ENCODE peak calls at places on chromosome 1, in ten cellular contexts. U, V, J, P, L, C, Z, R, Y and F are unnamed samples. For H3K36me3, H3K4me1 and H3K9me3, the result is how much of the 10 kb centered on the place peaks cover.

GRCh38 chr1:42844592-42845140 is 1.7 kb upstream of the ZNF691 start:
- DNase-seq in R (no peak), Y (no peak), U (no peak), J (no peak), Z (no peak), P (no peak), C (no peak), L (no peak), V (no peak), F (no peak)

GRCh38 chr1:1602941-1603506 is 3.1 kb upstream of the FNDC10 start:
- DNase-seq in L (no peak), J (no peak), U (no peak), C (no peak), Y (no peak), R (no peak), Z (no peak), P (no peak), V (no peak), F (no peak)

GRCh38 chr1:212920895-212921294 is 29.4 kb upstream of the VASH2 start:
- DNase-seq in U (no peak), J (no peak), V (no peak), Y (no peak), L (no peak), C (no peak), Z (no peak), R (no peak), P (peak), F (no peak)

GRCh38 chr1:200837931-200838571 is 34.7 kb upstream of the GPR25 start:
- DNase-seq in J (no peak), V (peak), R (no peak), Z (no peak), P (no peak), Y (no peak), C (peak), L (no peak), U (no peak), F (no peak)

GRCh38 chr1:222182641-222183040 is 365.3 kb downstream of the HHIPL2 start:
- DNase-seq in R (no peak), V (no peak), U (no peak), C (peak), L (no peak), Z (no peak), J (no peak), P (no peak), Y (no peak), F (no peak)

GRCh38 chr1:55684131-55684650 is 469.0 kb upstream of the USP24 start:
- DNase-seq in C (no peak), L (no peak), J (no peak), Y (no peak), R (no peak), U (no peak), P (no peak), Z (no peak), V (peak), F (no peak)

GRCh38 chr1:240237305-240237721 is 145.6 kb downstream of the FMN2 start:
- DNase-seq in L (peak), R (no peak), V (no peak), Z (no peak), C (peak), Y (no peak), P (no peak), U (no peak), J (no peak), F (no peak)

GRCh38 chr1:159261311-159261710 is 40.8 kb upstream of the FCER1A start:
- DNase-seq in V (no peak), Y (no peak), Z (no peak), R (no peak), C (no peak), L (no peak), P (no peak), J (no peak), U (no peak), F (no peak)

GRCh38 chr1:226708342-226708780 is 30.7 kb downstream of the ITPKB start:
- DNase-seq in C (peak), Z (no peak), P (no peak), J (no peak), V (no peak), U (no peak), L (no peak), Y (peak), R (no peak), F (no peak)

GRCh38 chr1:224736619-224737352 is 120.7 kb downstream of the CNIH3 start:
- DNase-seq in L (no peak), V (no peak), U (no peak), J (no peak), R (no peak), Z (no peak), C (peak), Y (peak), P (peak), F (no peak)

GRCh38 chr1:52032785-52033131 is 852 bp downstream of the KTI12 start:
- DNase-seq in R (no peak), C (peak), J (peak), Z (peak), L (peak), V (peak), U (peak), P (peak), Y (peak), F (no peak)

GRCh38 chr1:2276803-2277580 is 48.9 kb downstream of the SKI start:
- DNase-seq in Y (no peak), L (no peak), P (no peak), C (peak), U (no peak), Z (peak), J (no peak), R (no peak), V (no peak), F (no peak)

GRCh38 chr1:184387871-184388670 is 1.2 kb downstream of the C1orf21 start:
- DNase-seq in J (peak), R (no peak), V (peak), P (no peak), Y (peak), Z (peak), U (no peak), L (peak), C (peak), F (peak)

GRCh38 chr1:68185743-68186142 is 46.6 kb downstream of the WLS start:
- DNase-seq in L (no peak), P (no peak), R (no peak), Z (no peak), V (no peak), Y (no peak), U (no peak), J (no peak), C (no peak), F (no peak)

GRCh38 chr1:206809504-206810084 is 37.3 kb upstream of the IL10 start:
- DNase-seq in R (no peak), L (peak), P (no peak), Y (no peak), C (peak), V (peak), Z (no peak), U (no peak), J (peak), F (no peak)

GRCh38 chr1:179807691-179808485 is 64.8 kb downstream of the FAM163A start:
- DNase-seq in P (no peak), R (no peak), L (no peak), J (no peak), C (peak), Y (no peak), U (no peak), V (peak), Z (no peak), F (no peak)

GRCh38 chr1:110298991-110299390 is 40.2 kb upstream of the RBM15 start:
- DNase-seq in P (no peak), U (no peak), V (no peak), J (no peak), C (no peak), R (no peak), Z (no peak), L (no peak), Y (no peak), F (no peak)

GRCh38 chr1:54283214-54283996 is 83.4 kb downstream of the MRPL37 start:
- DNase-seq in V (no peak), P (peak), Z (no peak), R (no peak), C (no peak), U (no peak), Y (no peak), L (no peak), J (peak), F (no peak)

GRCh38 chr1:6753320-6754140 is 31.7 kb upstream of the CAMTA1 start:
- DNase-seq in Z (no peak), J (no peak), V (no peak), Y (no peak), L (no peak), C (no peak), U (peak), P (no peak), R (no peak), F (no peak)

GRCh38 chr1:183609313-183609712 is 19.1 kb upstream of the NCF2 start:
- DNase-seq in U (no peak), Y (peak), J (no peak), V (peak), Z (peak), P (no peak), C (peak), L (peak), R (peak), F (no peak)

GRCh38 chr1:4653796-4654715 is at the start of gene AJAP1:
- DNase-seq in U (peak), R (no peak), L (no peak), Y (no peak), Z (peak), P (no peak), V (no peak), C (no peak), J (no peak), F (no peak)

GRCh38 chr1:107807405-107807804 is 157.6 kb downstream of the VAV3 start:
- DNase-seq in L (no peak), U (no peak), P (no peak), Z (no peak), R (no peak), C (no peak), J (no peak), Y (no peak), V (no peak), F (no peak)

GRCh38 chr1:203120325-203121138 is 7.0 kb upstream of the ADORA1 start:
- DNase-seq in L (no peak), C (no peak), V (no peak), Z (no peak), R (no peak), Y (no peak), U (no peak), P (no peak), J (no peak), F (no peak)

GRCh38 chr1:151537112-151537511 is 3.0 kb upstream of the TUFT1 start:
- DNase-seq in C (peak), P (no peak), Z (no peak), R (no peak), J (no peak), U (peak), Y (no peak), L (no peak), V (no peak), F (no peak)

GRCh38 chr1:169729991-169730390 is 3.9 kb downstream of the SELE start:
- DNase-seq in Z (no peak), C (no peak), L (no peak), U (no peak), Y (no peak), J (no peak), R (no peak), V (no peak), P (no peak), F (no peak)

GRCh38 chr1:43329995-43330751 is 7.4 kb upstream of the MPL start:
- DNase-seq in L (no peak), C (peak), V (peak), R (peak), Y (no peak), J (no peak), Z (peak), U (peak), P (peak), F (no peak)

DNA sequence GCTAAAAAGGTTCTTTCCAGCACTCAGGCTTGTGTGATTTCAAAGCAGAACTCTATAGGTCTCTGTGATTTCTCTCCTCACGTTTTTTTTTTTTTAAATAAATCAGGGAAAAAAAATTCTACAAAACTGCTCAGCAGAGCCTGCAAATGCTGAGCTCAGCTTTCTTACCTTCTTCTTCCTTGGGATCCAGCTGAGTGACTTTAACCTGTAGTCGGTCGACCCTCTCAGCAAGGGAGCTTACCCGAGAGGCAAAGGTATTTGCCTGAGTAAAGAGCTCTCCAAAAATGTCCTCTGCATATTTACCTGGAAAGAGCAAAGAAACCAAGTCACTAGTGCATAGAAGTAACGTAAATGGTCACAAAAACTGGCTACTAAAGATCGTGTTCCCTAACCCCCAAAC is 26.4 kb downstream of the GPR3 start:
- DNase-seq in J (no peak), P (no peak), R (no peak), L (no peak), C (no peak), U (no peak), Y (no peak), Z (no peak), V (no peak), F (no peak)
- H3K36me3 ChIP-seq in J (under half), P (half or more), R (under half), L (under half), C (under half), U (under half), Y (under half), Z (under half), V (under half), F (under half)

GRCh38 chr1:8666394-8667167 is 150.9 kb downstream of the RERE start:
- DNase-seq in C (peak), Z (no peak), Y (no peak), U (no peak), J (no peak), R (no peak), L (no peak), P (no peak), V (peak), F (no peak)
- H3K4me1 ChIP-seq in C (under half), Z (half or more), Y (half or more), U (under half), J (under half), R (under half), L (half or more), P (under half), V (half or more), F (half or more)

DNA sequence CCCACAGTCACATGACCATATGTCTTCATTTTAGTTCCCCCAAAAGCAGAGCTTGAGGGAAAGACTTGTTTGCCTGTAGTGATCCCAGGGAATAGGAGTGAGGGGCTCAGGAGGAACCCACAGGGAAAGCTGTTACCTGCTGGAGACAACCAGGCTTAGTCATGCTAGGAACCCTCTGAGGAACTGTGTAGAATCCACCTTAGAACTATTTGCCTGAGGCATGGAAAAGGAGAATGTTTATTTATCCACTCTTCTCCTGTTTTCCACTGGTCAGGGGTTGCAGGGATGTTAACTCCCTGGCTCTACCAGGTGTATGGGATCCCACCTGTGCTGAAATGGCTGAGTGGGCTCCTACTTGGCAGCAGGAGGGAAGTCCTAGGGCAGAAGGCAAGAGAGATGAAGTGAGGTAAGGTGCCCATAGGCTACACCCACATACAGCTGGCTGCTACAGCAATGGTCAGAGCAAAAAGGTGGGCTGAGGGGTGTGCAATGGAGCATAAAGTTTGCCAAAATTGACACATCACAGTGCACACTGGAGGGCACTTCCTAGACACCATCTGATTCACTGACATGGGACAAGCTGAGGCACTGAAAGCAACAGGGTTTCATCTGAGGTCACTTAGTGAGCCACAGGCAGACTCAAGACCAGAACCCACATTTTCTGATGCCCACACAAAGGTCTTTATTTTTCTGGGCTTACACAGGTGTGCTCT is 29.7 kb upstream of the CYP4B1 start:
- DNase-seq in C (no peak), L (no peak), V (no peak), R (no peak), Y (no peak), J (no peak), Z (no peak), P (no peak), U (no peak), F (no peak)
- H3K9me3 ChIP-seq in C (under half), L (under half), V (under half), R (under half), Y (under half), J (under half), Z (under half), P (under half), U (under half), F (under half)

GRCh38 chr1:230248876-230249275 is 177.3 kb downstream of the PGBD5 start:
- DNase-seq in P (no peak), Y (no peak), L (no peak), R (no peak), C (no peak), U (no peak), J (no peak), Z (no peak), V (no peak), F (no peak)
- H3K36me3 ChIP-seq in P (half or more), Y (under half), L (under half), R (under half), C (under half), U (under half), J (under half), Z (under half), V (under half), F (under half)

DNA sequence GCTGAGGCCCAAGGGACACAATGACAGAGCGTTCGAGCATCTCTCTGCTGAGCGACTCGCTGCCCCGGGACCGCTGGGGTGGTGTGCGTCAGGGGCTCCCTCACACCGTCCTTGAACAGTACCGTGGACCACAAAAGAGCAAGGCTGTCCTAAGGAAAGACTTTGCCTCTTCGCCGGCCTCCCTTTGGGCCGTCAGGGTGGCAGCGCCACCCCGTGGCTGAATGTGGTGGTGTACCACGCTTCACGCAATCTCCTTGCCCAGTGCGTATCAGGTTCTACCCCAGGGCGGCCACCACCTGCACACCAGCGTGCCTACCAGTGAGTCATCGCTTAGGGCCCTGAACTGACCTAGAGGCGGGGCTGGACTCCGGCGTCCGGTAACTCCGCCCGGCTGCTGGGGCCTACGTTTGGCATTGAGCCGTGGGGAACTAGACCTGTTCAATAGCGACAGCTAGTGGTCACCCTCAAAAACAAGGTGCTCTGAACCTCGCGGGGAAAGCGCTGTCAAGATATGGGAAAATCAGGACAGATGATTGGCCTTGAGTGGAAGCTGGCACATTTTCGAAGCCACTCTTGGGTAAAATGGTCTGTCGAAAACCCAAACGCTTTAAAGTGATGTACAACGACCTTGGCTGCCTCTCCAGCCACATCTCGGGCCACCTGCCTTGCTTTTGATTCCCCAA is 8.1 kb upstream of the TRAF3IP3 start:
- DNase-seq in V (peak), U (peak), Y (peak), R (peak), J (peak), C (peak), P (peak), Z (peak), L (peak), F (peak)
- H3K4me1 ChIP-seq in V (under half), U (under half), Y (under half), R (under half), J (under half), C (under half), P (under half), Z (under half), L (under half), F (half or more)